ENCODE peak calls at places on chromosomes 11 and 22, in ten cellular contexts. L, S, R, M, D, G, K, F, Z and P are unnamed samples.

GRCh38 chr11:119594639-119595249 is 134.3 kb downstream of the NECTIN1 start:
- DNase-seq in L (peak), S (peak), R (no peak), M (no peak), D (peak), G (peak), K (no peak), F (no peak), Z (no peak), P (no peak)

GRCh38 chr22:20816559-20816958 is 42.1 kb downstream of the PI4KA start:
- DNase-seq in L (no peak), S (no peak), R (no peak), M (no peak), D (no peak), G (no peak), K (no peak), F (no peak), Z (no peak), P (no peak)

GRCh38 chr11:16605440-16605970 is 132.9 kb upstream of the C11orf58 start:
- DNase-seq in L (peak), S (peak), R (no peak), M (no peak), D (no peak), G (peak), K (peak), F (peak), Z (peak), P (no peak)

GRCh38 chr11:65615950-65616574 is 486 bp downstream of the PCNX3 start:
- DNase-seq in L (no peak), S (peak), R (no peak), M (no peak), D (no peak), G (no peak), K (no peak), F (peak), Z (no peak), P (no peak)

GRCh38 chr22:47598864-47599263 is 836.4 kb downstream of the TBC1D22A start:
- DNase-seq in L (no peak), S (no peak), R (no peak), M (no peak), D (no peak), G (no peak), K (no peak), F (peak), Z (no peak), P (no peak)

GRCh38 chr11:59173964-59174663 is 2.2 kb downstream of the DTX4 start:
- DNase-seq in L (peak), S (no peak), R (no peak), M (no peak), D (no peak), G (no peak), K (peak), F (peak), Z (no peak), P (no peak)

GRCh38 chr22:44884968-44885805 is 124.6 kb downstream of the PHF21B start:
- DNase-seq in L (no peak), S (no peak), R (no peak), M (no peak), D (no peak), G (no peak), K (peak), F (no peak), Z (no peak), P (no peak)

GRCh38 chr11:43952401-43953342 is 10.2 kb downstream of the C11orf96 start:
- DNase-seq in L (no peak), S (no peak), R (no peak), M (no peak), D (no peak), G (no peak), K (no peak), F (no peak), Z (no peak), P (no peak)

GRCh38 chr11:79087957-79088318 is 352.9 kb downstream of the TENM4 start:
- DNase-seq in L (no peak), S (peak), R (no peak), M (no peak), D (no peak), G (peak), K (no peak), F (no peak), Z (no peak), P (no peak)

GRCh38 chr11:120719348-120719747 is 207.8 kb downstream of the GRIK4 start:
- DNase-seq in L (peak), S (no peak), R (no peak), M (no peak), D (no peak), G (no peak), K (no peak), F (no peak), Z (no peak), P (no peak)

GRCh38 chr11:77438487-77438886 is 35.4 kb downstream of the PAK1 start:
- DNase-seq in L (no peak), S (no peak), R (no peak), M (no peak), D (no peak), G (no peak), K (no peak), F (no peak), Z (no peak), P (no peak)
- H3K27ac ChIP-seq in L (no peak), S (no peak), R (no peak), M (no peak), D (no peak), G (no peak), K (no peak), F (no peak), Z (no peak), P (no peak)

GRCh38 chr11:95911369-95911759 is 12.5 kb downstream of the MTMR2 start:
- DNase-seq in L (no peak), S (no peak), R (no peak), M (no peak), D (no peak), G (no peak), K (no peak), F (no peak), Z (no peak), P (no peak)

GRCh38 chr11:95910638-95911368 is 13.1 kb downstream of the MTMR2 start:
- DNase-seq in L (no peak), S (no peak), R (no peak), M (no peak), D (no peak), G (no peak), K (no peak), F (no peak), Z (no peak), P (no peak)

GRCh38 chr11:95915051-95915450 is 8.9 kb downstream of the MTMR2 start:
- DNase-seq in L (no peak), S (no peak), R (no peak), M (no peak), D (no peak), G (no peak), K (no peak), F (no peak), Z (no peak), P (no peak)

GRCh38 chr11:95913830-95914229 is 10.1 kb downstream of the MTMR2 start:
- DNase-seq in L (no peak), S (no peak), R (no peak), M (no peak), D (no peak), G (no peak), K (no peak), F (no peak), Z (no peak), P (no peak)

GRCh38 chr11:95912902-95913560 is 10.9 kb downstream of the MTMR2 start:
- DNase-seq in L (peak), S (peak), R (no peak), M (no peak), D (no peak), G (no peak), K (no peak), F (no peak), Z (no peak), P (no peak)
- H3K27ac ChIP-seq in L (no peak), S (peak), R (no peak), M (peak), D (no peak), G (peak), K (no peak), F (no peak), Z (no peak), P (peak)

GRCh38 chr11:125519865-125520834 is 24.1 kb upstream of the FEZ1 start:
- DNase-seq in L (no peak), S (no peak), R (no peak), M (no peak), D (no peak), G (no peak), K (no peak), F (no peak), Z (no peak), P (no peak)
- H3K27ac ChIP-seq in L (no peak), S (no peak), R (no peak), M (peak), D (no peak), G (no peak), K (no peak), F (no peak), Z (no peak), P (no peak)

DNA sequence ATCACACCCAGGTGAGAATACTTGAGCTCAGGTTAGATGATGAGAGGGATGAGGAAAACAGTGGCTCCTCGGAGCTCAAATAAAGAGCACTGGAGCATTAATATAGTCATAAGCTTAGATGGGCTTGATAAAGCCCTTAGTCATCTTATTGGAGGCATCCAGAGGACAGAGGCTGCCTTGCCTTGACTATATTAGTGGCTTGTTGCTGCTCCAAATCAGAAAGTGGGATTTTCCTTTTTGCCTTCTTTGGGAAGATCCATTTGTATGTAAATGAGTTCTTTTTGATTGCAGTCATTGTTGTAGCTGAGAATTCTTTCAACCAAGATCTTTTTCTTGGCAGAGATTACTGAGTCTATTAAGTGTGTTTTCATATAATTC is 18.9 kb downstream of the ADM start:
- DNase-seq in L (peak), S (peak), R (no peak), M (no peak), D (no peak), G (no peak), K (no peak), F (no peak), Z (no peak), P (no peak)
- H3K27ac ChIP-seq in L (peak), S (peak), R (no peak), M (peak), D (no peak), G (no peak), K (no peak), F (peak), Z (no peak), P (no peak)

GRCh38 chr11:111944651-111945051 is 7.5 kb downstream of the DIXDC1 start:
- DNase-seq in L (peak), S (peak), R (no peak), M (no peak), D (no peak), G (no peak), K (no peak), F (no peak), Z (no peak), P (no peak)
- H3K27ac ChIP-seq in L (peak), S (no peak), R (no peak), M (peak), D (peak), G (no peak), K (no peak), F (peak), Z (no peak), P (no peak)

DNA sequence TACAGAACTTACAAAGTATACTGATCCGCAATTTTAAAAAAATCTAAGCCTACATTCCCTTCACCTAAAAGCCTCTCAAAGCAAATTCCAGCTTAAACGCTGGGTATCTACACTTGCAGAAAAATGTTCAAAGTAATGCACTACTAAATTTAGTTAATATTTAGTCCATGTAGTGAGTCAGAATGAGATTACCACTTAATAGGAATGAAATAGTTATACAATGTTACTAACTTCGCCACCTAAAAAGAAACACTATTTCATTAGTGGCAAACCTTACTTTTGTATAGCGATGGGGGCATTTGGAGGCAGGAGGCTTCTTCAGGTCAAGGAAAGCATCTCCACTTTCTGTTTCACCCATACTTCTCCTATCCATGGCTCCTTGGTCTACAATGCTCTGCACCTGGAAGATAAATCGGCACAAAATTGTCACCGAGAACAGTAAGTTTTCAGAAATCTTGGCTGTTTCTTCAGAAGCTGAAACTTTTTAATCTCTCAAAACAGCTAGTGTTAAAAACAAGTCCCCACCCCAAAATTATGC is 1.2 kb downstream of the EIF4ENIF1 start:
- DNase-seq in L (no peak), S (no peak), R (no peak), M (no peak), D (no peak), G (no peak), K (no peak), F (no peak), Z (no peak), P (no peak)
- H3K27ac ChIP-seq in L (no peak), S (no peak), R (peak), M (peak), D (no peak), G (peak), K (peak), F (peak), Z (no peak), P (no peak)